ENCODE peak calls at places on chromosomes 7 and 10, in four cellular contexts. T, X, L and W are unnamed samples.

GRCh38 chr7:82443044-82443800 is at the start of gene CACNA2D1:
- DNase-seq in L (no peak), T (no peak), X (no peak), W (peak; percentile 67)

GRCh38 chr7:47536705-47537611 is 45.0 kb downstream of the TNS3 start:
- DNase-seq in X (no peak), T (peak; percentile 76), L (no peak), W (no peak)

GRCh38 chr7:38105874-38106483 is 72.1 kb upstream of the STARD3NL start:
- DNase-seq in T (peak; percentile 49), X (no peak), L (peak; percentile 51), W (peak; percentile 44)

GRCh38 chr10:119671381-119671780 is 20.2 kb downstream of the BAG3 start:
- DNase-seq in L (no peak), X (no peak), T (no peak), W (no peak)

GRCh38 chr10:112795067-112795466 is 155.0 kb upstream of the TCF7L2 start:
- DNase-seq in L (no peak), T (no peak), X (no peak), W (no peak)

GRCh38 chr7:74356589-74357315 is 67.5 kb downstream of the CLIP2 start:
- DNase-seq in X (no peak), T (peak; percentile 53), L (no peak), W (no peak)

GRCh38 chr10:1162481-1163203 is 106.5 kb downstream of the WDR37 start:
- DNase-seq in L (no peak), X (no peak), T (no peak), W (no peak)

GRCh38 chr7:21911341-21911875 is 34.3 kb downstream of the CDCA7L start:
- DNase-seq in T (peak; percentile 7), L (no peak), X (no peak), W (no peak)

GRCh38 chr10:60798031-60798430 is 19.8 kb downstream of the CDK1 start:
- DNase-seq in L (no peak), X (no peak), T (peak; percentile 38), W (no peak)

GRCh38 chr10:133115453-133115842 is 27.7 kb downstream of the ADGRA1 start:
- DNase-seq in T (no peak), X (no peak), L (no peak), W (no peak)

GRCh38 chr10:42984035-42984610 is 92.7 kb upstream of the RET start:
- DNase-seq in L (no peak), T (no peak), X (no peak), W (no peak)

GRCh38 chr10:100894589-100895294 is 18.0 kb upstream of the SLF2 start:
- DNase-seq in L (no peak), T (no peak), X (no peak), W (no peak)

GRCh38 chr7:107579881-107580715 is at the start of gene BCAP29:
- DNase-seq in T (peak; percentile 25), X (no peak), L (peak; percentile 95), W (peak; percentile 73)

GRCh38 chr10:59072038-59072437 is 104.4 kb upstream of the PHYHIPL start:
- DNase-seq in X (no peak), T (no peak), L (no peak), W (no peak)

GRCh38 chr10:14838582-14839304 is 637 bp downstream of the HSPA14 start:
- DNase-seq in X (no peak), T (no peak), L (peak; percentile 40), W (peak; percentile 46)

GRCh38 chr10:30865141-30865926 is 166.3 kb downstream of the ZNF438 start:
- DNase-seq in X (no peak), L (no peak), T (peak; percentile 30), W (no peak)

GRCh38 chr10:60353519-60354258 is 36.0 kb downstream of the ANK3 start:
- DNase-seq in L (peak; percentile 90), X (no peak), T (peak; percentile 29), W (no peak)

GRCh38 chr10:572066-572465 is 117.4 kb downstream of the DIP2C start:
- DNase-seq in X (no peak), T (no peak), L (no peak), W (no peak)

GRCh38 chr7:118079369-118079768 is 104.6 kb upstream of the LSM8 start:
- DNase-seq in T (peak; percentile 8), L (no peak), X (no peak), W (no peak)

GRCh38 chr7:51253157-51253556 is 63.5 kb downstream of the COBL start:
- DNase-seq in T (no peak), L (no peak), X (no peak), W (no peak)

GRCh38 chr10:522350-522749 is 167.1 kb downstream of the DIP2C start:
- DNase-seq in X (no peak), L (no peak), T (no peak), W (no peak)

GRCh38 chr7:21543528-21544302 is 876 bp downstream of the DNAH11 start:
- DNase-seq in X (no peak), T (no peak), L (no peak), W (peak; percentile 23)

GRCh38 chr10:43970018-43970698 is 321.5 kb upstream of the ZNF32 start:
- DNase-seq in L (no peak), X (no peak), T (no peak), W (no peak)

DNA sequence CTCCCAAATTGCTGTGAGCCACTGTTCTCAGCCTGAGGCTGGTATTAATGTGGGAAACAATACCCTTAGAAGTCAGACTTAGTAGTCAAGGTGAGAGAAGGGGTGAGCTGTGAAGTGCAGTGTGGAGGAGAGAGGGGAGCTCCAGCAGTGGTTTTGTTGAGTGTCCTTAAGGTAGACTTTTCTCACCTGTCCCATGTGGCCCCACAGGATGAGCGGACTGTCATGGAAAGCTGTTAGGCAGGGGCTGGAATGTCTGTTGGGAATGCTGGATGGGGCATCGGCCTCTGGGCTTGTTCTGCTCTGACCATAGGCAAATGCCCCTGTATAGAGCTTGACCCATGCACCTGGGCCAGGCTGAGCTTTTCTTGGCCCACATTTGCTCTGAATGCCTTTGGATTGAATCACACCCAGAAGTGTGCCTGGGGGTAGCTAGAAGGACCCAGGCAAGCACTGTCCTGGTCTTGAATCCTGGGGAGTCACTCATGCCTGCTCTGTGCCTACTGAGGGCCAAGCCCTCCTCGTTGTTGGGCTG is 36.3 kb upstream of the SH2D4B start:
- DNase-seq in L (no peak), T (no peak), X (no peak), W (no peak)
- TF ChIP-seq FOS in L (no peak), T (no peak), X (no peak), W (no peak)

DNA sequence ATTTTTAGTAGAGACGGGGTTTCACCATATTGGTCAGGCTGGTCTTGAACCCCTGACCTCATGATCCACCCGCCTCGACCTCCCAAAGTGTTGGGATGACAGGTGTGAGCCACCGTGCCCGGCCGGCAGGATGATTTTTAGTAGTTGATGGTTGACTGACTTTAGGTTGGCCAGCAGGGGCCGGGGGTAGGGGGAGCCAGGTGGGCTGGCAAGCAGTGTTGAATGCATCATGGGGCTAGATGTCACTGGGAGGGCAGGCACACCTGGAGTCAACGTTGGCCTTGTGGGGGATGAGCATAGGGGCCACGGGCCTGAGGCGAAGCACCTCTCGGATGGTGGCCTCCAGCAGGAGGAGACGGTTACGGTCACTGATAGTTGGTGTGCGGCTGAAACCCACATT is 5.0 kb downstream of the CYP17A1 start:
- DNase-seq in X (no peak), T (no peak), L (no peak), W (no peak)
- TF ChIP-seq FOS in X (no peak), T (no peak), L (no peak), W (no peak)

GRCh38 chr7:4045450-4045849 is 636.6 kb upstream of the FOXK1 start:
- DNase-seq in X (no peak), L (no peak), T (no peak), W (no peak)

GRCh38 chr7:4048336-4048735 is 633.8 kb upstream of the FOXK1 start:
- DNase-seq in X (no peak), L (no peak), T (no peak), W (no peak)

GRCh38 chr7:4049202-4049601 is 632.9 kb upstream of the FOXK1 start:
- DNase-seq in X (no peak), T (no peak), L (no peak), W (no peak)

GRCh38 chr7:4043988-4044387 is 638.1 kb upstream of the FOXK1 start:
- DNase-seq in X (no peak), T (no peak), L (no peak), W (no peak)

GRCh38 chr7:4045975-4046374 is 636.1 kb upstream of the FOXK1 start:
- DNase-seq in X (no peak), L (no peak), T (no peak), W (no peak)
- TF ChIP-seq FOS in X (no peak), L (no peak), T (no peak), W (no peak)

DNA sequence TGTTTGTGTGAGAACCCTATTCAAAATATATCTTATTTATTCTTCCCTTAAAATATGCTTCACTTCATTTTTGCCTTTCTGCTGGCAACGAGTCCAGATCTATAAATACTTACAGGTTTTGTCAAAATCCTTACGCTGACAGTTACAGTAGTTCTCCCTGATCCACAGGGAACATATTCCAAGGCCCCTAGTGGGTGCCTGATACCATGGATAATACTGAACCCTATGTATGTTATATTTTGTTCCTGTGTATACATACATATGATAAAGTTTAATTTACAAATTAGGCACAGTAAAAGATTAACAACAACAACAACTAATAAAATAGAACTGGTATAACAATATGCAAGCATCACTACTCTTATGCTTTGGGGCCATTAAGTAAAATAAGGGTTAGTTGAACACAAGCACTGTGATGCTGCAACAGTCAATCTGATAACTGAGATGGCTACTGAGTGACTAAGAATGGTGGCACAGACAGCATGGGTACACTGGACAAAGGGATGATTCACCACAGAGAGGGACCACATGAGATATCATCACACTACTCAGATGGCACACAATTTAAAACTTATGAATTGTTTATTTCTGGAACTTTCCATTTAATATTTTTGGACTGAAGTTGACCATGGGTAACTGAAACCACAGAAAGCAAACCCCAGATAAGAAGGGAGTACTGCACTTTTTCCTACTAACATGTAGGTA is 29.4 kb upstream of the PCGF5 start:
- DNase-seq in T (peak; percentile 45), X (no peak), L (no peak), W (no peak)
- TF ChIP-seq FOS in T (no peak), X (no peak), L (no peak), W (peak; percentile 12)

DNA sequence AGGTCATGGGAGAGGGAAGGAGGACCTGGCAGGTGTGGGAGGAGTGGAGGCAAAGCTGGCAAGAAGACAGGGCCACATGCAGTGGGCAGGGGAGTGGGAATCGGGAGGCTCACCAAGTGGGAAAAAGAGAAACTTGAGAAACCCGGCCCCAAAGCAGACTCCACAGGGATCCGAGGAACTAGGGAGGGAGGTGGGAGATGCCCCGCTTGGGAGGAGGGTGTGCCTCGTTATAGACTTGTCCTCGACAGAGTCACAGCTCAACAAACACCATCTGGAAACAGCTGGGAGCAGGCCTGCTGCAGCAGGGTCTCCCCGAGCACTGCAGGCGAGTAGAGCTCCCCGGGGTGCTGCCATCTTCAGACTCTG is 54.8 kb downstream of the MKI67 start:
- DNase-seq in L (no peak), X (no peak), T (no peak), W (no peak)
- TF ChIP-seq FOS in L (no peak), X (no peak), T (no peak), W (no peak)